ENCODE peak calls at places on chromosomes 3 and 15, in four cellular contexts. Q is endothelial cell of umbilical vein, D is GM13976, W is right atrium auricular region. P is an unnamed sample.

GRCh38 chr3:32686713-32687112 is 1.7 kb downstream of the CNOT10 start:
- DNase-seq in Q (no peak), D (no peak), W (no peak), P (no peak)

GRCh38 chr15:82545478-82545877 is 5.2 kb upstream of the RPS17 start:
- DNase-seq in Q (no peak), D (no peak), W (no peak), P (no peak)

GRCh38 chr3:57709559-57709958 is 16.7 kb upstream of the DENND6A start:
- DNase-seq in Q (peak; percentile 69), D (no peak), W (no peak), P (no peak)

GRCh38 chr15:42612367-42612912 is 37.0 kb downstream of the STARD9 start:
- DNase-seq in Q (no peak), D (no peak), W (no peak), P (no peak)

GRCh38 chr3:165259518-165260193 is 63.5 kb upstream of the SLITRK3 start:
- DNase-seq in Q (no peak), D (no peak), W (no peak), P (no peak)

GRCh38 chr3:25897019-25897418 is 107.1 kb downstream of the OXSM start:
- DNase-seq in Q (peak; percentile 3), D (peak; percentile 69), W (no peak), P (no peak)

GRCh38 chr15:77603616-77604406 is 28.9 kb downstream of the LINGO1 start:
- DNase-seq in Q (no peak), D (no peak), W (no peak), P (no peak)

GRCh38 chr3:4963669-4964589 is 15.3 kb upstream of the BHLHE40 start:
- DNase-seq in Q (no peak), D (no peak), W (no peak), P (no peak)

GRCh38 chr15:70248116-70249025 is 150.7 kb upstream of the TLE3 start:
- DNase-seq in Q (no peak), D (no peak), W (no peak), P (no peak)

GRCh38 chr3:86785381-86785780 is 205.6 kb downstream of the VGLL3 start:
- DNase-seq in Q (no peak), D (no peak), W (no peak), P (no peak)

GRCh38 chr3:126538966-126539365 is 15.0 kb downstream of the CHST13 start:
- DNase-seq in Q (no peak), D (no peak), W (no peak), P (no peak)

GRCh38 chr15:83285979-83286553 is 1.6 kb upstream of the BNC1 start:
- DNase-seq in Q (peak; percentile 41), D (peak; percentile 14), W (no peak), P (no peak)

GRCh38 chr3:171822707-171823106 is 12.4 kb upstream of the PLD1 start:
- DNase-seq in Q (no peak), D (no peak), W (no peak), P (no peak)

GRCh38 chr3:20511863-20512262 is 325.9 kb upstream of the SGO1 start:
- DNase-seq in Q (peak; percentile 51), D (peak; percentile 23), W (no peak), P (no peak)

GRCh38 chr3:81744366-81744765 is 17.1 kb downstream of the GBE1 start:
- DNase-seq in Q (peak; percentile 93), D (no peak), W (no peak), P (no peak)

GRCh38 chr15:63332367-63333078 is 49.1 kb downstream of the CA12 start:
- DNase-seq in Q (peak; percentile 83), D (no peak), W (no peak), P (no peak)

GRCh38 chr3:135014575-135014974 is 219.5 kb downstream of the EPHB1 start:
- DNase-seq in Q (no peak), D (no peak), W (no peak), P (no peak)

GRCh38 chr3:134312072-134312872 is 61.6 kb upstream of the RYK start:
- DNase-seq in Q (no peak), D (peak; percentile 50), W (peak; percentile 60), P (no peak)

GRCh38 chr3:145767909-145768308 is 393.1 kb downstream of the PLOD2 start:
- DNase-seq in Q (peak; percentile 40), D (no peak), W (no peak), P (no peak)

GRCh38 chr3:31356941-31357340 is 175.8 kb upstream of the STT3B start:
- DNase-seq in Q (no peak), D (no peak), W (no peak), P (no peak)

GRCh38 chr3:31918179-31919165 is 62.6 kb downstream of the OSBPL10 start:
- DNase-seq in Q (peak; percentile 26), D (peak; percentile 59), W (no peak), P (no peak)

GRCh38 chr3:141471160-141471559 is 15.7 kb upstream of the RASA2 start:
- DNase-seq in Q (no peak), D (no peak), W (no peak), P (no peak)

GRCh38 chr3:30505866-30506517 is 100.4 kb upstream of the TGFBR2 start:
- DNase-seq in Q (no peak), D (no peak), W (no peak), P (no peak)

DNA sequence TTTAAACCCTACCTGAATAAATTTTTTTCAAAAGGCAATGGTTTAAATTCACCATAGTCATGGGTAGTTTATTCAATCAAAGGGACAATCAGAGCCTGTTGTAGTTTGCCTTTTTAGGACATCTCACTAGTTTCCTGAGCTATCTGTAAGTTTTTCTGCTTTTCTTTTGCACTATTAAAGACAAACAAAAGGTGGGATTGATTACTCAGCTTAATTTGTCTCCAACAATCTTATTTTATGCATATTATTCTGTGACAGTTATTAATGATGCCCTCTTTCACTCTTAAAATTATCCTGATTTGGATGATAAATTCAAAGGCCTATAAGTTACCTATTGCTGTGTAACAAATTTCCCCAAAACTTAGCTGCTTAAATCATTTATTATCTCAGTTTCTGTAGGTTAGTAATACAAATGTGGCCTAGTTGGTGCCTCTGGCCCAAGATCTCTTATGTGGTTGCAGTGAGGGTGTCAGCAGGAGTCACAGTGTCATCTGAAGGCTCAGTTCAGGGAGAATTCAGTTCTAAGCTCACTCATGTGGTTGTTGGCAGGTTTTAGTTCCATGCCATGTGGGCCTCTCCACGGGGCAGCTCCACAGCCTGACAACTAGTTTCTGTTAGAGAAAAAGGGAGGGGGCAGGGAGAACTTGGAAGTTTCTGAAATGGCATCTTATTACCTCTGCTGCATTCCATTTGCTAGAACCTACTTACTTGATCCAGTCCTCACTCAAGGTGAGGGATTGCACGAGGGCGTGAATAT is 16.0 kb downstream of the ARMC8 start:
- DNase-seq in Q (no peak), D (no peak), W (no peak), P (no peak)
- TF ChIP-seq CTCF in Q (no peak), D (no peak), W (no peak), P (no peak)

DNA sequence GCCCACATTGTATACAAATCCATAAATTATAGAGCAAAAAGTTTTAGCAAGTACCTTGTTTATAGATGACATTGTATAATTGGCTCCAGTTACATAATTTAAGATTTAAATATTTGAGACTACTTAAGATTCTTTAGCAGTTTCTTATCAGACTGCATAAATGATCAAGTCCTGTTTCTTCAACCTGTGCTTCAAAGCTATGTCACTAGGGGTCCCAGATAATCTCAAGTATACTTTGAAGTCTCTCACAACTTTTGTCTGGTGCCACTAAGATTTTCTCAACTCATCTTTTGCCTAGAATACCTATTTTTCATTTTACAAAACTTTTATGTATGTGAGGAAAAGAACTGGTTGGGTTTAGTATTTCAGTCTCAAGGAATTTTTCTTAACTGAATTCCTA is 205.5 kb downstream of the STAG1 start:
- DNase-seq in Q (peak; percentile 28), D (no peak), W (no peak), P (no peak)
- TF ChIP-seq CTCF in Q (no peak), D (no peak), W (no peak), P (no peak)

GRCh38 chr3:52518723-52519444 is 14.8 kb downstream of the NT5DC2 start:
- DNase-seq in Q (no peak), D (no peak), W (no peak), P (no peak)
- TF ChIP-seq CTCF in Q (no peak), D (no peak), W (no peak), P (no peak)

GRCh38 chr3:185084883-185085282 is 68.0 kb downstream of the C3orf70 start:
- DNase-seq in Q (no peak), D (no peak), W (no peak), P (no peak)
- TF ChIP-seq CTCF in Q (no peak), D (no peak), W (no peak), P (no peak)

GRCh38 chr15:60584355-60585023 is 105.5 kb upstream of the ICE2 start:
- DNase-seq in Q (no peak), D (no peak), W (no peak), P (no peak)
- TF ChIP-seq CTCF in Q (no peak), D (no peak), W (no peak), P (no peak)

DNA sequence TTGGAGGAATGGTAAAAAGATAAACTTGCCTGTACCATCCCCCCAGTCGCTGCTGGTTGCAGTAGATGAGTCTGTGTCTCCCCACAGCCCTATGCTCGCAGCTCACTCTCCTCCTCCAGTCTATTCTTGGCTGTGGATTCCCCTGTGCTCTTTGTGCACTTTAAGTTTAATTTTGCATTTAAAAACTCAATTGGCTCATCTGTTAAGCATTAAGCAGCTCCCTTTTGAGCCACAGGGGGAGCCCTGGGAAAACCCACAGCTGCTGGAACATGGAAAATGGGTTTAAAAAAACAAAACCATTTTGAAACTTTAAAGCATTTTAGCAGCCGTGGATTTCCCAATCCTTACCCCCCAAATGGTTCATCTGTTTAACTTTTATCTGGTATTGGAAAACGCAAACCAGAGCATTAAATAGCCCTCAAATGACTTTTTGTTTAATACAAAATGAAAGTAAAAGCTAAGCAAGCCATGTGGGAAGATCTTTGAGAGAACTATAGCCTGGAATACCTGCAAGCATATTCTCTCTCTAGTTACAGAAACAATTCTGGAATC is 536.9 kb downstream of the ZIC1 start:
- DNase-seq in Q (peak; percentile 68), D (peak; percentile 32), W (peak; percentile 64), P (peak; percentile 24)
- TF ChIP-seq CTCF in Q (peak; percentile 64), D (peak; percentile 31), W (peak; percentile 29), P (no peak)

DNA sequence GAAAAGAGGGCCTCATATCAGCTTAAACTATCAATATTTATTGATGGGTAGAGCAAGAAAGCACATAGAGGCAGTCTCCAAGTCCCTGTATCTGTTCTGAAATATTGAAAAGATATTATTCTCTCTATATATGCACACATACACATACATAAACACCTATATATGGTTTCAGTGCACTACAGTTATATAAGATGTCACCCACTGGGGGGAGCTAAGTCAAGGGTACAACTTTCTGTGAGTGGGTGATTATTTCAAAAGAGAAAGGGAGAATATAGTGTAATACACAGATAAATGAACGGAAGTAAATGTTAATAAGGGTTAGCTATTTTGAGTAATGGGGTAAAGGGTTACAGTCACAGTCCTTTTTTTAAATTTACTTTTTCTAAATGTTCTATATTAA is 8.8 kb downstream of the SNTN start:
- DNase-seq in Q (no peak), D (no peak), W (no peak), P (no peak)
- TF ChIP-seq CTCF in Q (no peak), D (no peak), W (no peak), P (no peak)